ENCODE peak calls at places on chromosomes 6 and 20, in seven cellular contexts. R, P, I, X, J, S and N are unnamed samples.
A peak's percentile ranks its signal among the peaks of the same experiment; 100 is the strongest.

GRCh38 chr6:6661684-6662083 is 73.2 kb downstream of the LY86 start:
- DNase-seq in S (no peak), I (no peak), J (peak; percentile 78), R (peak; percentile 71), P (peak; percentile 91), X (no peak), N (peak; percentile 84)

GRCh38 chr6:52574709-52575489 is 2.0 kb downstream of the TRAM2 start:
- DNase-seq in I (peak; percentile 58), X (peak; percentile 51), R (no peak), P (no peak), S (no peak), J (peak; percentile 75), N (no peak)

GRCh38 chr6:169868458-169868857 is 117.0 kb downstream of the ERMARD start:
- DNase-seq in S (no peak), I (peak; percentile 27), R (peak; percentile 21), X (peak; percentile 38), P (no peak), J (no peak), N (no peak)

GRCh38 chr6:40889137-40889832 is 149.7 kb downstream of the UNC5CL start:
- DNase-seq in J (no peak), X (no peak), I (no peak), R (no peak), S (no peak), P (no peak), N (no peak)

GRCh38 chr6:113856011-113856551 is 1.1 kb upstream of the MARCKS start:
- DNase-seq in P (peak; percentile 72), R (peak; percentile 9), I (no peak), S (no peak), X (no peak), J (peak; percentile 31), N (no peak)

GRCh38 chr20:1423206-1423605 is 30.4 kb upstream of the FKBP1A start:
- DNase-seq in I (no peak), P (no peak), S (no peak), J (no peak), R (no peak), X (no peak), N (no peak)

GRCh38 chr6:152846825-152847224 is 96.2 kb downstream of the VIP start:
- DNase-seq in J (no peak), R (peak; percentile 4), X (no peak), S (no peak), P (no peak), I (no peak), N (no peak)

GRCh38 chr6:108587258-108588059 is 26.7 kb downstream of the FOXO3 start:
- DNase-seq in I (no peak), J (no peak), X (no peak), R (no peak), P (peak; percentile 81), S (no peak), N (peak; percentile 41)

GRCh38 chr6:133991096-133991593 is 38.1 kb downstream of the TBPL1 start:
- DNase-seq in I (no peak), P (peak; percentile 71), R (no peak), J (no peak), S (no peak), X (no peak), N (peak; percentile 85)

GRCh38 chr20:50701055-50701963 is 10.0 kb upstream of the RIPOR3 start:
- DNase-seq in J (no peak), R (peak; percentile 50), P (no peak), I (no peak), S (no peak), X (no peak), N (no peak)

GRCh38 chr6:89999154-89999553 is 104.9 kb downstream of the GJA10 start:
- DNase-seq in I (no peak), J (peak; percentile 54), R (peak; percentile 47), S (no peak), P (peak; percentile 17), X (no peak), N (peak; percentile 94)

GRCh38 chr6:10511477-10511876 is 9.7 kb upstream of the GCNT2 start:
- DNase-seq in P (peak; percentile 15), X (no peak), R (peak; percentile 8), J (no peak), S (no peak), I (no peak), N (peak; percentile 75)

GRCh38 chr6:5529733-5530132 is 268.4 kb downstream of the FARS2 start:
- DNase-seq in X (no peak), S (no peak), R (peak; percentile 6), J (no peak), I (no peak), P (no peak), N (no peak)

GRCh38 chr6:138309695-138310094 is 68.0 kb upstream of the SMIM28 start:
- DNase-seq in S (no peak), X (no peak), I (no peak), R (no peak), J (no peak), P (no peak), N (no peak)

GRCh38 chr20:7980332-7981046 is 39.1 kb downstream of the TMX4 start:
- DNase-seq in X (no peak), R (no peak), J (no peak), I (no peak), P (peak; percentile 77), S (no peak), N (peak; percentile 60)

GRCh38 chr6:3026811-3027626 is 27.3 kb downstream of the NQO2 start:
- DNase-seq in X (peak; percentile 31), R (no peak), P (peak; percentile 21), S (no peak), I (no peak), J (no peak), N (no peak)

GRCh38 chr20:48782073-48782472 is 45.7 kb downstream of the PREX1 start:
- DNase-seq in P (no peak), I (no peak), R (no peak), J (no peak), S (no peak), X (no peak), N (no peak)

GRCh38 chr6:5695260-5696245 is 311.2 kb downstream of the NRN1 start:
- DNase-seq in R (no peak), I (no peak), J (peak; percentile 46), X (no peak), S (no peak), P (peak; percentile 51), N (peak; percentile 90)

GRCh38 chr6:165618241-165618640 is 44.8 kb downstream of the PDE10A start:
- DNase-seq in J (no peak), X (no peak), I (no peak), R (no peak), S (no peak), P (no peak), N (peak; percentile 43)

GRCh38 chr6:90256698-90257485 is 39.8 kb downstream of the BACH2 start:
- DNase-seq in R (no peak), I (no peak), S (no peak), J (no peak), P (peak; percentile 67), X (no peak), N (no peak)